ENCODE peak calls at places on chromosomes 13 and 19, in five cellular contexts. One of them, this sample, is unnamed.

GRCh38 chr19:38830039-38830733 is 1.4 kb downstream of the ECH1 start:
- DNase-seq in activated CD8-positive, alpha-beta memory T cell treated with anti-CD3 and anti-CD28 coated beads for 1 hour: no peak
- DNase-seq in mucosa of descending colon: no peak
- DNase-seq in activated gamma-delta T cell treated with Interleukin-2 at 50 U/mL for 16 hours: no peak
- DNase-seq in T-helper 1 cell: no peak
- DNase-seq in this sample: no peak

GRCh38 chr13:75687145-75687763 is 51.1 kb downstream of the LMO7 start:
- DNase-seq in T-helper 1 cell: no peak
- DNase-seq in mucosa of descending colon: no peak
- DNase-seq in activated CD8-positive, alpha-beta memory T cell treated with anti-CD3 and anti-CD28 coated beads for 1 hour: no peak
- DNase-seq in activated gamma-delta T cell treated with Interleukin-2 at 50 U/mL for 16 hours: no peak
- DNase-seq in this sample: no peak

GRCh38 chr13:109383683-109384082 is 402.7 kb downstream of the IRS2 start:
- DNase-seq in activated CD8-positive, alpha-beta memory T cell treated with anti-CD3 and anti-CD28 coated beads for 1 hour: no peak
- DNase-seq in mucosa of descending colon: no peak
- DNase-seq in activated gamma-delta T cell treated with Interleukin-2 at 50 U/mL for 16 hours: no peak
- DNase-seq in T-helper 1 cell: no peak
- DNase-seq in this sample: no peak

GRCh38 chr19:42148270-42148669 is 16.0 kb upstream of the POU2F2 start:
- DNase-seq in T-helper 1 cell: no peak
- DNase-seq in activated gamma-delta T cell treated with Interleukin-2 at 50 U/mL for 16 hours: no peak
- DNase-seq in activated CD8-positive, alpha-beta memory T cell treated with anti-CD3 and anti-CD28 coated beads for 1 hour: no peak
- DNase-seq in mucosa of descending colon: no peak
- DNase-seq in this sample: no peak

GRCh38 chr13:32105653-32106313 is 74.2 kb downstream of the FRY start:
- DNase-seq in mucosa of descending colon: no peak
- DNase-seq in activated CD8-positive, alpha-beta memory T cell treated with anti-CD3 and anti-CD28 coated beads for 1 hour: no peak
- DNase-seq in activated gamma-delta T cell treated with Interleukin-2 at 50 U/mL for 16 hours: no peak
- DNase-seq in T-helper 1 cell: no peak
- DNase-seq in this sample: no peak

GRCh38 chr19:28482221-28482620 is 730.7 kb downstream of the UQCRFS1 start:
- DNase-seq in T-helper 1 cell: no peak
- DNase-seq in activated CD8-positive, alpha-beta memory T cell treated with anti-CD3 and anti-CD28 coated beads for 1 hour: no peak
- DNase-seq in activated gamma-delta T cell treated with Interleukin-2 at 50 U/mL for 16 hours: no peak
- DNase-seq in mucosa of descending colon: no peak
- DNase-seq in this sample: no peak

GRCh38 chr19:3369337-3370213 is 3.2 kb downstream of the NFIC start:
- DNase-seq in activated CD8-positive, alpha-beta memory T cell treated with anti-CD3 and anti-CD28 coated beads for 1 hour: no peak
- DNase-seq in mucosa of descending colon: peak
- DNase-seq in T-helper 1 cell: no peak
- DNase-seq in activated gamma-delta T cell treated with Interleukin-2 at 50 U/mL for 16 hours: no peak
- DNase-seq in this sample: no peak

GRCh38 chr13:20258208-20258962 is 26.3 kb upstream of the GJB6 start:
- DNase-seq in activated CD8-positive, alpha-beta memory T cell treated with anti-CD3 and anti-CD28 coated beads for 1 hour: no peak
- DNase-seq in T-helper 1 cell: no peak
- DNase-seq in mucosa of descending colon: no peak
- DNase-seq in activated gamma-delta T cell treated with Interleukin-2 at 50 U/mL for 16 hours: no peak
- DNase-seq in this sample: no peak

GRCh38 chr19:46841458-46842083 is 9.1 kb downstream of the AP2S1 start:
- DNase-seq in activated gamma-delta T cell treated with Interleukin-2 at 50 U/mL for 16 hours: no peak
- DNase-seq in mucosa of descending colon: no peak
- DNase-seq in activated CD8-positive, alpha-beta memory T cell treated with anti-CD3 and anti-CD28 coated beads for 1 hour: no peak
- DNase-seq in T-helper 1 cell: no peak
- DNase-seq in this sample: no peak

GRCh38 chr19:41225238-41226052 is 6.4 kb downstream of the AXL start:
- DNase-seq in activated CD8-positive, alpha-beta memory T cell treated with anti-CD3 and anti-CD28 coated beads for 1 hour: no peak
- DNase-seq in T-helper 1 cell: no peak
- DNase-seq in mucosa of descending colon: no peak
- DNase-seq in activated gamma-delta T cell treated with Interleukin-2 at 50 U/mL for 16 hours: peak
- DNase-seq in this sample: no peak

GRCh38 chr19:15259900-15260299 is 27.7 kb upstream of the EPHX3 start:
- DNase-seq in activated gamma-delta T cell treated with Interleukin-2 at 50 U/mL for 16 hours: no peak
- DNase-seq in T-helper 1 cell: no peak
- DNase-seq in mucosa of descending colon: no peak
- DNase-seq in activated CD8-positive, alpha-beta memory T cell treated with anti-CD3 and anti-CD28 coated beads for 1 hour: no peak
- DNase-seq in this sample: no peak

GRCh38 chr13:96650301-96650886 is 343.9 kb downstream of the OXGR1 start:
- DNase-seq in activated CD8-positive, alpha-beta memory T cell treated with anti-CD3 and anti-CD28 coated beads for 1 hour: no peak
- DNase-seq in T-helper 1 cell: no peak
- DNase-seq in mucosa of descending colon: no peak
- DNase-seq in activated gamma-delta T cell treated with Interleukin-2 at 50 U/mL for 16 hours: no peak
- DNase-seq in this sample: no peak

GRCh38 chr19:41311072-41311471 is 1.1 kb downstream of the CCDC97 start:
- DNase-seq in activated gamma-delta T cell treated with Interleukin-2 at 50 U/mL for 16 hours: no peak
- DNase-seq in mucosa of descending colon: no peak
- DNase-seq in activated CD8-positive, alpha-beta memory T cell treated with anti-CD3 and anti-CD28 coated beads for 1 hour: no peak
- DNase-seq in T-helper 1 cell: no peak
- DNase-seq in this sample: no peak

GRCh38 chr13:22757530-22758120 is 423.2 kb upstream of the SGCG start:
- DNase-seq in mucosa of descending colon: no peak
- DNase-seq in activated gamma-delta T cell treated with Interleukin-2 at 50 U/mL for 16 hours: no peak
- DNase-seq in activated CD8-positive, alpha-beta memory T cell treated with anti-CD3 and anti-CD28 coated beads for 1 hour: no peak
- DNase-seq in T-helper 1 cell: no peak
- DNase-seq in this sample: no peak

GRCh38 chr13:72221276-72221962 is 354.4 kb upstream of the DACH1 start:
- DNase-seq in mucosa of descending colon: peak
- DNase-seq in activated gamma-delta T cell treated with Interleukin-2 at 50 U/mL for 16 hours: no peak
- DNase-seq in activated CD8-positive, alpha-beta memory T cell treated with anti-CD3 and anti-CD28 coated beads for 1 hour: no peak
- DNase-seq in T-helper 1 cell: no peak
- DNase-seq in this sample: no peak

GRCh38 chr19:14473915-14474578 is 1.1 kb downstream of the PTGER1 start:
- DNase-seq in activated CD8-positive, alpha-beta memory T cell treated with anti-CD3 and anti-CD28 coated beads for 1 hour: no peak
- DNase-seq in mucosa of descending colon: peak
- DNase-seq in T-helper 1 cell: no peak
- DNase-seq in activated gamma-delta T cell treated with Interleukin-2 at 50 U/mL for 16 hours: no peak
- DNase-seq in this sample: no peak

This sample was measured in T-cell.